ENCODE peak calls at places on chromosomes 4 and X, in eight cellular contexts. One of them, this sample, is unnamed.
A peak's percentile ranks its signal among the peaks of the same experiment; 100 is the strongest.

GRCh38 chrX:7889138-7889537 is 38.1 kb downstream of the PNPLA4 start:
- DNase-seq in GM23338: no peak
- DNase-seq in neural progenitor cell: no peak
- DNase-seq in PC-3: no peak
- DNase-seq in MM.1S: peak; percentile 84
- DNase-seq in SK-N-SH: no peak
- DNase-seq in hepatocyte: no peak
- DNase-seq in OCI-LY7: no peak
- DNase-seq in this sample: no peak

GRCh38 chrX:17412692-17413091 is 37.7 kb downstream of the NHS start:
- DNase-seq in GM23338: no peak
- DNase-seq in neural progenitor cell: no peak
- DNase-seq in PC-3: peak; percentile 94
- DNase-seq in MM.1S: no peak
- DNase-seq in SK-N-SH: peak; percentile 14
- DNase-seq in hepatocyte: no peak
- DNase-seq in OCI-LY7: no peak
- DNase-seq in this sample: peak; percentile 81

GRCh38 chrX:35670894-35671293 is 127.2 kb upstream of the MAGEB16 start:
- DNase-seq in GM23338: no peak
- DNase-seq in neural progenitor cell: no peak
- DNase-seq in PC-3: no peak
- DNase-seq in MM.1S: no peak
- DNase-seq in SK-N-SH: no peak
- DNase-seq in hepatocyte: no peak
- DNase-seq in OCI-LY7: no peak
- DNase-seq in this sample: no peak

GRCh38 chr4:24642941-24643628 is 58.7 kb upstream of the DHX15 start:
- DNase-seq in GM23338: no peak
- DNase-seq in neural progenitor cell: no peak
- DNase-seq in PC-3: peak; percentile 5
- DNase-seq in MM.1S: no peak
- DNase-seq in SK-N-SH: no peak
- DNase-seq in hepatocyte: peak; percentile 57
- DNase-seq in OCI-LY7: no peak
- DNase-seq in this sample: peak; percentile 56

GRCh38 chrX:149937881-149938426 is 337 bp downstream of the EOLA2 start:
- DNase-seq in GM23338: peak; percentile 20
- DNase-seq in neural progenitor cell: peak; percentile 39
- DNase-seq in PC-3: no peak
- DNase-seq in MM.1S: peak; percentile 7
- DNase-seq in SK-N-SH: no peak
- DNase-seq in hepatocyte: peak; percentile 37
- DNase-seq in OCI-LY7: no peak
- DNase-seq in this sample: peak; percentile 43

GRCh38 chrX:12721042-12721441 is 70.2 kb upstream of the PRPS2 start:
- DNase-seq in GM23338: no peak
- DNase-seq in neural progenitor cell: peak; percentile 53
- DNase-seq in PC-3: peak; percentile 16
- DNase-seq in MM.1S: no peak
- DNase-seq in SK-N-SH: no peak
- DNase-seq in hepatocyte: peak; percentile 15
- DNase-seq in OCI-LY7: no peak
- DNase-seq in this sample: no peak

GRCh38 chr4:17385403-17385802 is 126.5 kb downstream of the QDPR start:
- DNase-seq in GM23338: no peak
- DNase-seq in neural progenitor cell: no peak
- DNase-seq in PC-3: no peak
- DNase-seq in MM.1S: peak; percentile 87
- DNase-seq in SK-N-SH: no peak
- DNase-seq in hepatocyte: peak; percentile 7
- DNase-seq in OCI-LY7: peak; percentile 74
- DNase-seq in this sample: peak; percentile 55

GRCh38 chr4:41538017-41538733 is at the start of gene LIMCH1:
- DNase-seq in GM23338: peak; percentile 59
- DNase-seq in neural progenitor cell: peak; percentile 46
- DNase-seq in PC-3: peak; percentile 3
- DNase-seq in MM.1S: no peak
- DNase-seq in SK-N-SH: no peak
- DNase-seq in hepatocyte: no peak
- DNase-seq in OCI-LY7: no peak
- DNase-seq in this sample: peak; percentile 59

DNA sequence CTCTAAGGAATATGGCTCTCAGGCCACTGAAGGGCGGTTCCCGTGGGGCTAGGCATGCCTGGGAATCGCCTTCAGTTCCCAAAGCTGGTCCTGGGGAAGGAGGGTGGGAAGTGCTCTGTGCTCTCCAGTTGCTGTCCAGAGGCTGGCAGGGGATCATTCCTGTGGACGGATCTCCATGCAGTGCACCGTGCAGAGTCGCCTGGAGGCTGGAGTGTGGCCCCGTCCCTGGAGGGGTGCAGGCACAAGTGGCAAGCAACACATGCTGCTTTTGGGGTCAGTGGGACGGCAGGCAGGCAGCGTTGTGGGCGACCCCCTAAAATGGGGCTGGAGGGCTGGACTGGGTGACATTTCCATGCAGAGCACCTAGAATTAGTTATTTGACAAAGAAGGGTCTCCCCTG is 114.2 kb downstream of the SORCS2 start:
- DNase-seq in GM23338: no peak
- DNase-seq in neural progenitor cell: no peak
- DNase-seq in PC-3: no peak
- DNase-seq in MM.1S: no peak
- DNase-seq in SK-N-SH: no peak
- DNase-seq in hepatocyte: no peak
- DNase-seq in OCI-LY7: no peak
- DNase-seq in this sample: no peak
- H4K20me1 ChIP-seq in GM23338: no peaks in the 10 kb centered on the region
- H4K20me1 ChIP-seq in neural progenitor cell: no peaks in the 10 kb centered on the region
- H4K20me1 ChIP-seq in PC-3: no peaks in the 10 kb centered on the region
- H4K20me1 ChIP-seq in MM.1S: no peaks in the 10 kb centered on the region
- H4K20me1 ChIP-seq in SK-N-SH: no peaks in the 10 kb centered on the region
- H4K20me1 ChIP-seq in hepatocyte: no peaks in the 10 kb centered on the region
- H4K20me1 ChIP-seq in OCI-LY7: no peaks in the 10 kb centered on the region
- H4K20me1 ChIP-seq in this sample: no peaks in the 10 kb centered on the region

DNA sequence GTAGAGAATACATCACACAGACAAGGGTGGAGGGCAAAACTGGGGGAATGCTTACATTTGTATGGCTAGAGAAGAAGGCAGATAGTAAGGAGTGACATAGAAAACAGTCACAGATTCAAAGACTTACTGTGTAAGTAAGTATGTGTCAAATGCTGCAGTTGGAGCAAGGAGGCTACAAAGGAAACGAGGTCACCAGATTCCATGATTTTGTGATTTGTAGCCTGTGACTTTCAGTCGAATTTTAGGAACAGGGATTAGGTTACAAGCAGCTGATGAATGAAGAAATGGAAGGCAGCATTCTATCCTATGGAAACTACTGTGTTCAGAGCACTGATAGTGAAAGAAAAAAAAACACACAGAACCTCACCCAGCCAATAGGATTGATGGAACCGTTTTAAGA is 407.9 kb downstream of the IL15 start:
- DNase-seq in GM23338: peak; percentile 36
- DNase-seq in neural progenitor cell: no peak
- DNase-seq in PC-3: peak; percentile 50
- DNase-seq in MM.1S: no peak
- DNase-seq in SK-N-SH: no peak
- DNase-seq in hepatocyte: no peak
- DNase-seq in OCI-LY7: no peak
- DNase-seq in this sample: peak; percentile 48
- TF ChIP-seq EZH2phosphoT487 in GM23338: no peak
- TF ChIP-seq EZH2phosphoT487 in neural progenitor cell: no peak
- TF ChIP-seq EZH2phosphoT487 in PC-3: no peak
- TF ChIP-seq EZH2phosphoT487 in MM.1S: no peak
- TF ChIP-seq EZH2phosphoT487 in SK-N-SH: no peak
- TF ChIP-seq EZH2phosphoT487 in hepatocyte: no peak
- TF ChIP-seq EZH2phosphoT487 in OCI-LY7: no peak
- TF ChIP-seq EZH2phosphoT487 in this sample: no peak

DNA sequence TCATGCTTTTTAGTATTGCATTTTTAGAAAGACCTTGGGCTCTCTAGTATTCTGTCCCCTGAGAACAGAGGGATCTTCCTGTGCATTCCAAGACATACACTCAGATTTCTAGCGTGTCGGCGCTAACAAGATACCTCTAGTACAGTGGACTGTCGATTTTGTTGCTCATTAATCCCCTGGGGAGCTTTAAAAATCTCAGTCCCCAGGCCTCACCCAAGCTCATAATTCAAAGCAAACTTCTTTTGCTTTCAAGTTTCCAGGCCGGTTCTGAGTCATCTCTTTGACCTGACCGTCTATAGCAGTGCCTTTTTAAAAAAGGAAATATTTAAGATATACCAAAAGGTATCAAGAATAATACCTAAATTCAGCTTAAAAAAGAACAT is 137.0 kb downstream of the AMMECR1 start:
- DNase-seq in GM23338: no peak
- DNase-seq in neural progenitor cell: no peak
- DNase-seq in PC-3: peak; percentile 65
- DNase-seq in MM.1S: no peak
- DNase-seq in SK-N-SH: no peak
- DNase-seq in hepatocyte: no peak
- DNase-seq in OCI-LY7: no peak
- DNase-seq in this sample: peak; percentile 83
- H4K20me1 ChIP-seq in GM23338: no peaks in the 10 kb centered on the region
- H4K20me1 ChIP-seq in neural progenitor cell: no peaks in the 10 kb centered on the region
- H4K20me1 ChIP-seq in PC-3: no peaks in the 10 kb centered on the region
- H4K20me1 ChIP-seq in MM.1S: no peaks in the 10 kb centered on the region
- H4K20me1 ChIP-seq in SK-N-SH: no peaks in the 10 kb centered on the region
- H4K20me1 ChIP-seq in hepatocyte: no peaks in the 10 kb centered on the region
- H4K20me1 ChIP-seq in OCI-LY7: no peaks in the 10 kb centered on the region
- H4K20me1 ChIP-seq in this sample: no peaks in the 10 kb centered on the region

DNA sequence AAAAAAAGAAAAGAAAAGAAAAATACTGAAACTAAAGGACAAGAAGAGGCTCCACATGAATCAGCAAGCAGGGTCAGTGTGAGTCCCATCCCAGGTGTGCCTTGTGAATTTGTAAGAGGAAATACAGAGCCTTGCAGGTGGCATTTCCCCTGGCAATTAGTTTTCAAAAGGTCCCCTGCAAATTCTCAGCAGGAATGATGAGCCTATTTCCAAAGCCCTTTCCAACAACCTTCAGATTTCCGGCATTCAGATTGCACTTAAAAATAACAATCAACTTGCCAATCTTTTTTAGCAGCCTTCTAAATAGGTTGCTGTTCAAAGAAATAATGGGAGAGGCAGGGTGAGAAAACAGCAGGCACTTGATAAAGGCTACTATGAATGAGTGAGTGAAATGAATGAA is 66.4 kb upstream of the OR13H1 start:
- DNase-seq in GM23338: peak; percentile 68
- DNase-seq in neural progenitor cell: peak; percentile 14
- DNase-seq in PC-3: no peak
- DNase-seq in MM.1S: no peak
- DNase-seq in SK-N-SH: no peak
- DNase-seq in hepatocyte: no peak
- DNase-seq in OCI-LY7: no peak
- DNase-seq in this sample: no peak
- TF ChIP-seq EZH2phosphoT487 in GM23338: no peak
- TF ChIP-seq EZH2phosphoT487 in neural progenitor cell: no peak
- TF ChIP-seq EZH2phosphoT487 in PC-3: no peak
- TF ChIP-seq EZH2phosphoT487 in MM.1S: no peak
- TF ChIP-seq EZH2phosphoT487 in SK-N-SH: no peak
- TF ChIP-seq EZH2phosphoT487 in hepatocyte: no peak
- TF ChIP-seq EZH2phosphoT487 in OCI-LY7: no peak
- TF ChIP-seq EZH2phosphoT487 in this sample: no peak

GRCh38 chr4:102037566-102037965 is 247.0 kb downstream of the BANK1 start:
- DNase-seq in GM23338: no peak
- DNase-seq in neural progenitor cell: no peak
- DNase-seq in PC-3: no peak
- DNase-seq in MM.1S: no peak
- DNase-seq in SK-N-SH: no peak
- DNase-seq in hepatocyte: no peak
- DNase-seq in OCI-LY7: no peak
- DNase-seq in this sample: no peak

GRCh38 chr4:102036619-102037376 is 246.3 kb downstream of the BANK1 start:
- DNase-seq in GM23338: no peak
- DNase-seq in neural progenitor cell: no peak
- DNase-seq in PC-3: no peak
- DNase-seq in MM.1S: no peak
- DNase-seq in SK-N-SH: no peak
- DNase-seq in hepatocyte: peak; percentile 11
- DNase-seq in OCI-LY7: no peak
- DNase-seq in this sample: peak; percentile 41

DNA sequence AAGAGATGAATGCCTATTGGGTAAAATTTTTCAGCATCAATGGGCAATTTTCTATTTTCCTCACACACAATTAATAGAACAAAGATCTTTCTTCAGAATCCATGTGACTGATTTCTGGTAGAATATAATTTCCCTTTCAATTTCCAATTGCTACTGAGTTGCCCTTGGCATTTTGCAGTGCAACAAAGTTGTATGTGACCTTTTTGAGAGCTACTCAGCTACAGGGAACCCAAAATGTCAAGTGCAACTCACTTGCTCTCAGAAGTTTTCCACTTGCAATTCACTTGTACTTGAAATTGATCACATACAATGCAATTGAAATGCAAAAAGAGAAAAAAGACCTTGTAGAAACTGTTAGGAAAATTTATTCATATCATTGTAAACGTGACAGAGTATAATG is 245.5 kb downstream of the BANK1 start:
- DNase-seq in GM23338: no peak
- DNase-seq in neural progenitor cell: no peak
- DNase-seq in PC-3: no peak
- DNase-seq in MM.1S: no peak
- DNase-seq in SK-N-SH: no peak
- DNase-seq in hepatocyte: no peak
- DNase-seq in OCI-LY7: no peak
- DNase-seq in this sample: no peak
- H4K20me1 ChIP-seq in GM23338: no peaks in the 10 kb centered on the region
- H4K20me1 ChIP-seq in neural progenitor cell: no peaks in the 10 kb centered on the region
- H4K20me1 ChIP-seq in PC-3: no peaks in the 10 kb centered on the region
- H4K20me1 ChIP-seq in MM.1S: no peaks in the 10 kb centered on the region
- H4K20me1 ChIP-seq in SK-N-SH: no peaks in the 10 kb centered on the region
- H4K20me1 ChIP-seq in hepatocyte: no peaks in the 10 kb centered on the region
- H4K20me1 ChIP-seq in OCI-LY7: no peaks in the 10 kb centered on the region
- H4K20me1 ChIP-seq in this sample: no peaks in the 10 kb centered on the region

GRCh38 chr4:153523941-153524386 is 57.8 kb downstream of the TMEM131L start:
- DNase-seq in GM23338: no peak
- DNase-seq in neural progenitor cell: no peak
- DNase-seq in PC-3: no peak
- DNase-seq in MM.1S: no peak
- DNase-seq in SK-N-SH: no peak
- DNase-seq in hepatocyte: no peak
- DNase-seq in OCI-LY7: no peak
- DNase-seq in this sample: no peak
- TF ChIP-seq EZH2phosphoT487 in GM23338: no peak
- TF ChIP-seq EZH2phosphoT487 in neural progenitor cell: no peak
- TF ChIP-seq EZH2phosphoT487 in PC-3: no peak
- TF ChIP-seq EZH2phosphoT487 in MM.1S: no peak
- TF ChIP-seq EZH2phosphoT487 in SK-N-SH: no peak
- TF ChIP-seq EZH2phosphoT487 in hepatocyte: no peak
- TF ChIP-seq EZH2phosphoT487 in OCI-LY7: no peak
- TF ChIP-seq EZH2phosphoT487 in this sample: no peak